ENCODE peak calls at places on chromosomes 11 and 22, in four cellular contexts. U is neuronal stem cell, R is astrocyte of the spinal cord, L is Caki2. M is an unnamed sample.

GRCh38 chr11:43948341-43949185 is 6.1 kb downstream of the C11orf96 start:
- DNase-seq in U (no peak), R (no peak), L (no peak), M (no peak)

GRCh38 chr11:118619444-118620205 is 12.2 kb downstream of the PHLDB1 start:
- DNase-seq in U (no peak), R (peak), L (peak), M (peak)

GRCh38 chr11:106447631-106448191 is 370.2 kb downstream of the AASDHPPT start:
- DNase-seq in U (no peak), R (peak), L (no peak), M (no peak)

GRCh38 chr11:32221476-32222032 is 130.7 kb downstream of the RCN1 start:
- DNase-seq in U (no peak), R (no peak), L (no peak), M (no peak)

GRCh38 chr11:73586791-73587190 is 11.1 kb downstream of the FAM168A start:
- DNase-seq in U (no peak), R (no peak), L (no peak), M (no peak)

GRCh38 chr11:12523180-12523924 is 146.0 kb downstream of the PARVA start:
- DNase-seq in U (no peak), R (no peak), L (no peak), M (no peak)

GRCh38 chr22:37906364-37907008 is 389 bp downstream of the MICALL1 start:
- DNase-seq in U (no peak), R (no peak), L (no peak), M (no peak)

GRCh38 chr22:38429460-38430128 is 25.4 kb downstream of the KCNJ4 start:
- DNase-seq in U (no peak), R (peak), L (no peak), M (peak)

GRCh38 chr11:6319879-6320410 is 356 bp downstream of the CAVIN3 start:
- DNase-seq in U (peak), R (peak), L (peak), M (peak)